ENCODE peak calls at places on chromosomes 4 and X, in five cellular contexts. E is endothelial cell of umbilical vein, R is nephron progenitor cell, T is right cardiac atrium, C is caudate nucleus. S is an unnamed sample.
A peak's percentile ranks its signal among the peaks of the same experiment; 100 is the strongest.

GRCh38 chrX:75038925-75039324 is 113.7 kb upstream of the NEXMIF start:
- DNase-seq in E (peak; percentile 23), R (no peak), T (no peak), C (no peak), S (no peak)

GRCh38 chr4:165720411-165721082 is 152.5 kb upstream of the TLL1 start:
- DNase-seq in E (no peak), R (no peak), T (no peak), C (no peak), S (no peak)

GRCh38 chr4:171588764-171589163 is 224.4 kb upstream of the GALNTL6 start:
- DNase-seq in E (no peak), R (no peak), T (no peak), C (no peak), S (no peak)

GRCh38 chr4:2077537-2078460 is 18.7 kb downstream of the NAT8L start:
- DNase-seq in E (no peak), R (no peak), T (no peak), C (no peak), S (no peak)

GRCh38 chr4:39521253-39521908 is 5.9 kb downstream of the UGDH start:
- DNase-seq in E (peak; percentile 60), R (no peak), T (no peak), C (no peak), S (no peak)

GRCh38 chrX:124328765-124329164 is 3.7 kb upstream of the TEX13D start:
- DNase-seq in E (no peak), R (no peak), T (no peak), C (no peak), S (no peak)

GRCh38 chr4:100841911-100842310 is 324.1 kb upstream of the EMCN start:
- DNase-seq in E (no peak), R (no peak), T (no peak), C (no peak), S (no peak)

GRCh38 chr4:170420255-170420693 is 330.5 kb upstream of the AADAT start:
- DNase-seq in E (no peak), R (no peak), T (no peak), C (no peak), S (no peak)

GRCh38 chrX:78124304-78124703 is 15.1 kb downstream of the TAF9B start:
- DNase-seq in E (no peak), R (no peak), T (no peak), C (no peak), S (no peak)